ENCODE peak calls at places on chromosomes 1 and 21, in four cellular contexts. F, M, V and C are unnamed samples.

GRCh38 chr1:51328926-51329325 is 1.4 kb downstream of the TTC39A start:
- DNase-seq in M (no peak), F (no peak), V (no peak), C (no peak)

GRCh38 chr21:26717146-26717739 is 128.0 kb downstream of the ADAMTS1 start:
- DNase-seq in V (no peak), F (peak), M (no peak), C (no peak)

GRCh38 chr1:21939650-21940374 is 2.7 kb upstream of the HSPG2 start:
- DNase-seq in V (peak), F (peak), M (no peak), C (no peak)

GRCh38 chr1:160884579-160884978 is 401 bp downstream of the ITLN1 start:
- DNase-seq in F (no peak), V (peak), M (peak), C (no peak)

GRCh38 chr1:99503276-99503747 is 142.6 kb upstream of the PALMD start:
- DNase-seq in M (no peak), F (peak), V (no peak), C (no peak)

GRCh38 chr1:57112148-57112547 is 146.3 kb upstream of the C8B start:
- DNase-seq in M (peak), V (no peak), F (no peak), C (no peak)

GRCh38 chr1:67687649-67688048 is 2.6 kb downstream of the GADD45A start:
- DNase-seq in V (no peak), M (no peak), F (peak), C (no peak)

GRCh38 chr21:45329261-45330074 is 41.8 kb upstream of the POFUT2 start:
- DNase-seq in F (no peak), V (no peak), M (no peak), C (no peak)

GRCh38 chr21:35206141-35207125 is 157.3 kb upstream of the RUNX1 start:
- DNase-seq in F (no peak), M (no peak), V (no peak), C (no peak)

GRCh38 chr21:45383111-45383614 is 21.8 kb upstream of the COL18A1 start:
- DNase-seq in M (no peak), F (no peak), V (no peak), C (no peak)

GRCh38 chr1:90402893-90403849 is 313.9 kb downstream of the BARHL2 start:
- DNase-seq in F (peak), M (peak), V (peak), C (no peak)

GRCh38 chr1:9593492-9594465 is 5.1 kb downstream of the TMEM201 start:
- DNase-seq in F (peak), V (no peak), M (peak), C (peak)

GRCh38 chr1:162470216-162470615 is 27.4 kb upstream of the UHMK1 start:
- DNase-seq in F (no peak), V (no peak), M (no peak), C (no peak)

GRCh38 chr1:3148171-3148570 is 79.2 kb downstream of the PRDM16 start:
- DNase-seq in F (no peak), M (no peak), V (no peak), C (no peak)

GRCh38 chr1:173360478-173361063 is 116.6 kb upstream of the PRDX6 start:
- DNase-seq in M (no peak), V (no peak), F (no peak), C (no peak)

DNA sequence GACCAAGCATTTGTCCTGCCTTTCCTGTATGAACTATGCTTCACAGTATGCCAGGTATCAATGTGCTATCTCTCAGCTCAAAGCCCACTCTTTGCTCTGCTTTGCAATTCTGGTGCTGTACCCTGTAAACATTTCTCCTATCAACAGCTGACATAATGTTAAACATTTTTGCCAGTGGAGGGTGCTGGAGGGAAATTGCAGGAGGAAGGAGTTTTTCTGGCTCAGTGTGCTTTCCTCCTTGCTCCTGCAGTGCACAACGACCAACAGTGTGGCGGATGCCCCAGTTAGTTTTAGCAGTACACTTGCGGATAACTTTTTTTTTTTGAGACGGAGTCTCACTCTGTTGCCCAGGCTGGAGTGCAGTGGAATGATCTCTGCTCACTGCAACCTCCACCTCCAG is 67.1 kb upstream of the PTGFRN start:
- DNase-seq in F (no peak), M (no peak), V (no peak), C (no peak)
- TF ChIP-seq CTCF in F (peak), M (no peak), V (peak), C (peak)

GRCh38 chr1:246690100-246690499 is 34.1 kb upstream of the SCCPDH start:
- DNase-seq in V (no peak), F (no peak), M (no peak), C (no peak)
- H3K27ac ChIP-seq in V (no peak), F (no peak), M (no peak), C (no peak)

GRCh38 chr1:58900401-58900800 is 116.6 kb upstream of the JUN start:
- DNase-seq in V (no peak), M (no peak), F (peak), C (no peak)
- H2AFZ ChIP-seq in V (no peak), M (no peak), F (no peak), C (no peak)

DNA sequence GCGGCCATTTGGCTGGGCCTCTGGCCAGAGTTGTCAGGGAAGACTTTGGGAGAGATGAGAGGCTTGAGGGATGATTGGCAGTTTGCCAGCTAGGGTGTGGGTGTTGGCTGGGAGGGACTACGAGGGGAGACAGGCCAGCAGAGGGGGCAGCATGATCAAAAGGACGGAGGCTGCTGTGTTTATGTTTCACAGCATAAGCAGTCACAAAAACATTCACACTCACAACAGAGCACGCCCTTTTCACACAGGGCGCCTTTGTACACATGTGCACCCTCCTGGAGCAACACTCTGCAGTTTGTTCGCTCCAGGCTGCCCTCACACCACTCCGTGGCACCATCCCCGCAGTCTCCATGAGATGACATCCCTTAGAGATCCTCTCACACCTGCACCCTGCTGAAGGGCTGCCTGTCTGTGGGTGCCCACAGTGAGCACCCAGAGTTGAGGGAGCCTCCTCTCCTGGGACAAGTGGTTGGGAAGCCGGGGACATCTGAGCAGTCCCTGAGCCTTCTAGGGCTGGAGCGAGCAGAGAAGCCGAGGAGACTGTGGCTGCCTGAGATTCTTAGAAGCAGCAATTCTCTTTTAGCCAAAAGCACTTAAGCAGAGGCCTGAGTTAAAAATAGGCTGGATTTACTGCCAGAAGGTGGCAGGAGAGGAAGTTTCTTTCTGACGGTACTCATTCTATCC is 15.4 kb downstream of the EFNA3 start:
- DNase-seq in F (peak), M (peak), V (peak), C (no peak)
- TF ChIP-seq CTCF in F (peak), M (peak), V (peak), C (peak)

DNA sequence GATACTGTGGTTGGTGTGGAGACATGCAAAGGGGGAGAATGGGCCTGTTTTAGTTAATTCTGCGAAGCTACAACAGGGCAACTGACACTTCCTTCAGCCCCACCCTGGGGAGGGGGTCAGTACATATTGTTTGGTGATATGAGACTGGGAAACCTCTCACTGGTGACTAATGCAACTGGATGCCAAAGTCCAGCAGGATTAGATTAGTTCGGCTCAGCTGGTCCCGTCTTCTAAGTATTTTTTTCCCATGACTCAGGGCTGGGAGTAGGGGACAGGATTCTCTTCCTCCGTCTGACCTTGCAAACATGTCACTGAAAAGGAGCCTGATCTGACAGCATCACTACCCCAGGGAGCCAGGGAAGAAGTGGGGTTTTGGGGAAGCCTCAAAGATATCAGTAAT is 42.9 kb downstream of the PLXNA2 start:
- DNase-seq in V (no peak), F (peak), M (no peak), C (no peak)
- H3K27ac ChIP-seq in V (no peak), F (peak), M (no peak), C (no peak)

GRCh38 chr1:87497804-87498203 is 169.1 kb downstream of the LMO4 start:
- DNase-seq in V (no peak), F (no peak), M (no peak), C (no peak)

GRCh38 chr1:87506147-87506546 is 177.5 kb downstream of the LMO4 start:
- DNase-seq in F (no peak), M (no peak), V (no peak), C (no peak)

GRCh38 chr1:87495870-87496269 is 167.2 kb downstream of the LMO4 start:
- DNase-seq in M (no peak), V (no peak), F (no peak), C (no peak)

DNA sequence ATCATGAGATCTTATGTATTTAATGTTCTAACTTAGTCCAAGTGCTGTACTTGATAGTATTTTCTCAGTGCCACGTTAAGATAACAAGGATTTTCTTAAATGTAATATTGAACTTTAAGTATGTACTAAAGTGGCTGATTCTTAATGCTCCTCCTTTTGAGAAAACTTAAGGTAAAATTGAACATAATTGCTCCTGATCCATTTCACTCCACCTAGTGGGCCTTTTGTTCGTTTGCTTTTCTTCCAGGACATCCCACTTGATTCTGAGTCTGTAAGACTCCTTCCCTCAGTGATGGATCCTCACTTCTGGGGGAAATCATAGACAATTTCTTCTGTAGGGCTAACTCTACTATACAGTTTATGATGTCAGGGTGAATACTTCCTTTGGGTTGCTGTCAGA is 173.1 kb downstream of the LMO4 start:
- DNase-seq in M (no peak), V (peak), F (no peak), C (no peak)
- H2AFZ ChIP-seq in M (peak), V (no peak), F (no peak), C (no peak)

DNA sequence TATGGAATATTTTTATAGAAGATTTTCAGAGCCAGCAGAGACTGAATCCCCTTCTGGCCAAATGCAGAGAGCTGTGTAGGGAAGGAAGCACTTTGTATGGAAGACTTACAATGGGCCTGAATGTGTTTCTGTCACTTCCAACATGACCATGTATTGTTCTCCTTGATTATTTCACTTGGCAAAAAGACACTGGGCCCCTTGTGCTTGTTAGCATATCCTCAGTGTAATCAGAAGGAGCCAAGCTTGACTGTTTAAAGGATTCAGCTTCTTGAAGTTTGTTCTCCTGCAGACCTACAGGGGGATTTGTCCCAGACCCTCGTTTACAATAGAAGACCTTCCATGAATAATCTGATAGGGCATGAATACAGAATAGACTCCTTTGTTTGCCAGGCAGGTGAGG is 48.1 kb upstream of the UBE2U start:
- DNase-seq in F (no peak), V (no peak), M (no peak), C (no peak)
- TF ChIP-seq CTCF in F (no peak), V (no peak), M (peak), C (no peak)

DNA sequence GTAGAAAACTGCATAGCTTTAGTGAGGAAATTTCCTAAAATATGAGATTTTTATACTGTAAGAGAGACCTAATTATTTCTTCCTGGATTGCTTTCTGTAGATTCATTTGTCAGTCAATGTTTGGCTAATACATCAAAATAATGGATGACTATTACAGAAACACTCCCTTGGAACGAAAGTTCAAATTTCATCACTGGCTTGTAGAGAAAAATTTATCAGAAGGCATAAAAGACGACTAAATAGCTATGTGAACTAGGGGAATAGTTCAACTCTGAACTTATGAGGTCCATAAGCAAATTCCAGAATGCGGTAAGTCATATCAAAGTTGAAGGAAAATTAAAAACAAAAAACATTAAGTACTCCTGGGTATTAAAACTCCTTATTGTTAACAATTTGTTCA is 36.0 kb downstream of the WNT2B start:
- DNase-seq in M (no peak), V (no peak), F (peak), C (no peak)
- H3K27ac ChIP-seq in M (no peak), V (peak), F (peak), C (no peak)